ENCODE peak calls at places on chromosomes 1 and 21, in four cellular contexts. One of them, this sample, is unnamed.

GRCh38 chr1:150365945-150366344 is 2.0 kb downstream of the RPRD2 start:
- DNase-seq in IMR-90: peak
- DNase-seq in H9: no peak
- DNase-seq in astrocyte: no peak
- DNase-seq in this sample: no peak

GRCh38 chr1:39900662-39901485 is 843 bp downstream of the MYCL start:
- DNase-seq in IMR-90: peak
- DNase-seq in astrocyte: peak
- DNase-seq in H9: peak
- DNase-seq in this sample: peak

GRCh38 chr1:159786465-159786864 is 5.7 kb downstream of the DUSP23 start:
- DNase-seq in H9: no peak
- DNase-seq in astrocyte: no peak
- DNase-seq in IMR-90: no peak
- DNase-seq in this sample: no peak

GRCh38 chr1:43232482-43232881 is 37.3 kb upstream of the TMEM125 start:
- DNase-seq in astrocyte: no peak
- DNase-seq in H9: no peak
- DNase-seq in IMR-90: no peak
- DNase-seq in this sample: no peak

GRCh38 chr1:159421821-159422220 is 10.2 kb upstream of the OR10J4 start:
- DNase-seq in IMR-90: no peak
- DNase-seq in astrocyte: no peak
- DNase-seq in H9: peak
- DNase-seq in this sample: no peak

GRCh38 chr1:203287109-203287893 is 18.0 kb upstream of the BTG2 start:
- DNase-seq in astrocyte: no peak
- DNase-seq in IMR-90: no peak
- DNase-seq in H9: no peak
- DNase-seq in this sample: no peak

GRCh38 chr1:53369034-53369750 is 41.3 kb upstream of the LRP8 start:
- DNase-seq in astrocyte: no peak
- DNase-seq in H9: peak
- DNase-seq in IMR-90: no peak
- DNase-seq in this sample: peak

GRCh38 chr21:21612446-21612845 is 614.2 kb downstream of the NCAM2 start:
- DNase-seq in IMR-90: peak
- DNase-seq in astrocyte: peak
- DNase-seq in H9: peak
- DNase-seq in this sample: peak

GRCh38 chr1:217011097-217011496 is 287.9 kb upstream of the ESRRG start:
- DNase-seq in IMR-90: no peak
- DNase-seq in H9: no peak
- DNase-seq in astrocyte: no peak
- DNase-seq in this sample: no peak

GRCh38 chr1:211336161-211336560 is 9.5 kb downstream of the TRAF5 start:
- DNase-seq in IMR-90: no peak
- DNase-seq in H9: no peak
- DNase-seq in astrocyte: no peak
- DNase-seq in this sample: no peak

GRCh38 chr1:108079550-108079949 is 114.6 kb upstream of the VAV3 start:
- DNase-seq in astrocyte: no peak
- DNase-seq in IMR-90: no peak
- DNase-seq in H9: no peak
- DNase-seq in this sample: no peak

GRCh38 chr1:66302810-66303209 is 231.1 kb upstream of the SGIP1 start:
- DNase-seq in IMR-90: peak
- DNase-seq in H9: no peak
- DNase-seq in astrocyte: no peak
- DNase-seq in this sample: no peak

GRCh38 chr1:16143566-16144324 is 12.1 kb downstream of the EPHA2 start:
- DNase-seq in IMR-90: no peak
- DNase-seq in H9: no peak
- DNase-seq in astrocyte: peak
- DNase-seq in this sample: no peak

GRCh38 chr1:246617768-246618167 is 51.5 kb downstream of the CNST start:
- DNase-seq in IMR-90: no peak
- DNase-seq in astrocyte: no peak
- DNase-seq in H9: no peak
- DNase-seq in this sample: no peak

GRCh38 chr21:46422636-46423241 is 36.0 kb upstream of the DIP2A start:
- DNase-seq in astrocyte: no peak
- DNase-seq in IMR-90: no peak
- DNase-seq in H9: no peak
- DNase-seq in this sample: no peak

GRCh38 chr1:71210746-71211145 is 129.9 kb upstream of the ZRANB2 start:
- DNase-seq in astrocyte: no peak
- DNase-seq in IMR-90: no peak
- DNase-seq in H9: no peak
- DNase-seq in this sample: no peak

GRCh38 chr1:72282271-72282656 is at the start of gene NEGR1:
- DNase-seq in astrocyte: peak
- DNase-seq in H9: peak
- DNase-seq in IMR-90: peak
- DNase-seq in this sample: peak

GRCh38 chr1:180921386-180921785 is 8.7 kb downstream of the KIAA1614 start:
- DNase-seq in astrocyte: no peak
- DNase-seq in IMR-90: no peak
- DNase-seq in H9: no peak
- DNase-seq in this sample: no peak

GRCh38 chr1:34762474-34763141 is 3.1 kb downstream of the GJB4 start:
- DNase-seq in IMR-90: no peak
- DNase-seq in astrocyte: no peak
- DNase-seq in H9: no peak
- DNase-seq in this sample: no peak

GRCh38 chr1:114745351-114745750 is 12.4 kb downstream of the CSDE1 start:
- DNase-seq in astrocyte: peak
- DNase-seq in H9: no peak
- DNase-seq in IMR-90: peak
- DNase-seq in this sample: no peak

GRCh38 chr1:16615253-16616252 is 2.2 kb upstream of the NBPF1 start:
- DNase-seq in astrocyte: no peak
- DNase-seq in IMR-90: no peak
- DNase-seq in H9: no peak
- DNase-seq in this sample: no peak

GRCh38 chr1:229411434-229412055 is 22.3 kb downstream of the ACTA1 start:
- DNase-seq in H9: no peak
- DNase-seq in astrocyte: no peak
- DNase-seq in IMR-90: no peak
- DNase-seq in this sample: no peak

GRCh38 chr1:74396942-74397341 is 115.5 kb downstream of the LRRC53 start:
- DNase-seq in IMR-90: peak
- DNase-seq in H9: no peak
- DNase-seq in astrocyte: no peak
- DNase-seq in this sample: no peak

GRCh38 chr1:23657659-23658275 is 33.8 kb upstream of the RPL11 start:
- DNase-seq in H9: peak
- DNase-seq in astrocyte: no peak
- DNase-seq in IMR-90: peak
- DNase-seq in this sample: peak

GRCh38 chr1:15411593-15412487 is 2.2 kb downstream of the EFHD2 start:
- DNase-seq in IMR-90: peak
- DNase-seq in astrocyte: no peak
- DNase-seq in H9: no peak
- DNase-seq in this sample: no peak

GRCh38 chr21:26443867-26444266 is 129.2 kb downstream of the CYYR1 start:
- DNase-seq in H9: no peak
- DNase-seq in IMR-90: no peak
- DNase-seq in astrocyte: peak
- DNase-seq in this sample: no peak

GRCh38 chr1:223077434-223077833 is 65.6 kb downstream of the TLR5 start:
- DNase-seq in astrocyte: no peak
- DNase-seq in IMR-90: no peak
- DNase-seq in H9: peak
- DNase-seq in this sample: no peak

DNA sequence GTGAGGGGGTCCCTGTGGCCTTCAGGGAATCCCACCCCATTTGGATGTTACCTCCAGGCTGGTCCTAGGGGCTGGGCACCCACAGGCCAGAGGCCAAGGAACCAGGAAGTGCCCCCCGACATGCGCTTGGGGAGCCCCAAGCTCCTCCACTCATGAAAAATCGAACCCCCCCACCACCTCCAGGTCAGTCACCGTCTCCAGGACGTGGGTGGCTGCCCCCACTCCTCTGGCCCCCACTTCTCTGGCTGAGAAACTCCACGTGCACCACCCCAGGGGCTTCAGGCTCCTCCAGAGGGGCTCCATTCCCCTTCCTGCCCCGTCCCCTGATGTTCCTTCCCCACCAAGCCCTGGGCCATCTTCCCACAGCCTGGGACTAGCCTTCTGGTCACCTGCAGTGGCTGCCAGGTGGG is 30.5 kb upstream of the POFUT2 start:
- DNase-seq in H9: no peak
- DNase-seq in IMR-90: no peak
- DNase-seq in astrocyte: no peak
- DNase-seq in this sample: no peak
- H3K9ac ChIP-seq in H9: no peak
- H3K9ac ChIP-seq in IMR-90: no peak
- H3K9ac ChIP-seq in astrocyte: peak
- H3K9ac ChIP-seq in this sample: no peak

GRCh38 chr21:43866233-43866632 is 1.2 kb downstream of the AGPAT3 start:
- DNase-seq in IMR-90: peak
- DNase-seq in H9: no peak
- DNase-seq in astrocyte: peak
- DNase-seq in this sample: peak
- H3K9ac ChIP-seq in IMR-90: peak
- H3K9ac ChIP-seq in H9: no peak
- H3K9ac ChIP-seq in astrocyte: peak
- H3K9ac ChIP-seq in this sample: no peak

GRCh38 chr1:2515763-2516080 is 10.7 kb downstream of the PANK4 start:
- DNase-seq in astrocyte: no peak
- DNase-seq in IMR-90: no peak
- DNase-seq in H9: no peak
- DNase-seq in this sample: no peak

GRCh38 chr1:2513939-2514650 is 12.3 kb downstream of the PANK4 start:
- DNase-seq in IMR-90: no peak
- DNase-seq in astrocyte: no peak
- DNase-seq in H9: no peak
- DNase-seq in this sample: no peak

GRCh38 chr1:2516946-2517345 is 9.4 kb downstream of the PANK4 start:
- DNase-seq in IMR-90: no peak
- DNase-seq in H9: no peak
- DNase-seq in astrocyte: no peak
- DNase-seq in this sample: no peak

GRCh38 chr1:2516124-2516523 is 10.3 kb downstream of the PANK4 start:
- DNase-seq in astrocyte: no peak
- DNase-seq in IMR-90: no peak
- DNase-seq in H9: no peak
- DNase-seq in this sample: no peak

GRCh38 chr1:2514863-2515762 is 11.3 kb downstream of the PANK4 start:
- DNase-seq in astrocyte: no peak
- DNase-seq in H9: no peak
- DNase-seq in IMR-90: no peak
- DNase-seq in this sample: no peak
- H3K9ac ChIP-seq in astrocyte: no peak
- H3K9ac ChIP-seq in H9: no peak
- H3K9ac ChIP-seq in IMR-90: no peak
- H3K9ac ChIP-seq in this sample: no peak

GRCh38 chr1:161244888-161245287 is 6.9 kb upstream of the NR1I3 start:
- DNase-seq in H9: no peak
- DNase-seq in astrocyte: no peak
- DNase-seq in IMR-90: no peak
- DNase-seq in this sample: no peak

GRCh38 chr1:161251579-161251978 is 7.0 kb upstream of the PCP4L1 start:
- DNase-seq in IMR-90: no peak
- DNase-seq in H9: no peak
- DNase-seq in astrocyte: no peak
- DNase-seq in this sample: no peak

GRCh38 chr1:161250829-161251228 is 7.7 kb upstream of the PCP4L1 start:
- DNase-seq in H9: no peak
- DNase-seq in IMR-90: no peak
- DNase-seq in astrocyte: no peak
- DNase-seq in this sample: no peak
- H3K9ac ChIP-seq in H9: no peak
- H3K9ac ChIP-seq in IMR-90: no peak
- H3K9ac ChIP-seq in astrocyte: no peak
- H3K9ac ChIP-seq in this sample: no peak

This sample was measured in neural progenitor cell.